ENCODE peak calls at places on chromosomes 4 and X, in nine cellular contexts. C is heart left ventricle, R is AG09319, P is GM12865, A is endothelial cell, S is mesothelial cell of epicardium, V is osteocyte, B is foreskin fibroblast, Y is GM13977. N is an unnamed sample.

GRCh38 chr4:158302076-158302866 is 92.0 kb downstream of the TMEM144 start:
- DNase-seq in C (no peak), R (peak; percentile 64), S (no peak), Y (no peak), A (no peak), P (no peak), V (no peak), B (peak; percentile 78), N (no peak)

GRCh38 chrX:110302975-110303374 is 14.9 kb downstream of the AMMECR1 start:
- DNase-seq in P (no peak), B (no peak), C (no peak), V (no peak), Y (no peak), S (no peak), R (no peak), A (no peak), N (no peak)

GRCh38 chr4:147287588-147287890 is 193.4 kb upstream of the EDNRA start:
- DNase-seq in R (no peak), V (no peak), A (no peak), S (no peak), P (no peak), Y (no peak), B (peak; percentile 45), C (no peak), N (no peak)

GRCh38 chr4:130849985-130850632 is 1754.2 kb downstream of the C4orf33 start:
- DNase-seq in R (no peak), P (no peak), V (no peak), S (no peak), C (no peak), Y (no peak), B (no peak), A (no peak), N (no peak)

GRCh38 chr4:866068-866760 is 40.3 kb upstream of the CPLX1 start:
- DNase-seq in C (no peak), Y (no peak), S (no peak), P (no peak), B (no peak), V (no peak), R (no peak), A (no peak), N (no peak)

GRCh38 chr4:177155454-177155853 is 154.2 kb upstream of the NEIL3 start:
- DNase-seq in B (no peak), S (no peak), R (no peak), C (no peak), P (no peak), A (no peak), Y (no peak), V (no peak), N (no peak)

GRCh38 chrX:150164971-150165605 is 198.0 kb upstream of the MAMLD1 start:
- DNase-seq in C (no peak), B (no peak), P (no peak), R (no peak), V (peak; percentile 63), Y (no peak), A (no peak), S (no peak), N (no peak)

GRCh38 chr4:6773106-6773505 is 9.4 kb upstream of the KIAA0232 start:
- DNase-seq in R (no peak), A (no peak), C (no peak), B (no peak), Y (no peak), S (no peak), V (no peak), P (peak; percentile 50), N (no peak)

GRCh38 chr4:6974138-6974848 is 64.7 kb downstream of the TBC1D14 start:
- DNase-seq in R (peak; percentile 54), C (peak; percentile 83), B (peak; percentile 90), V (peak; percentile 95), P (peak; percentile 81), S (peak; percentile 89), Y (peak; percentile 86), A (peak; percentile 89), N (peak; percentile 74)

GRCh38 chr4:19693949-19694597 is 557.6 kb upstream of the SLIT2 start:
- DNase-seq in R (no peak), V (no peak), S (no peak), Y (no peak), A (peak; percentile 34), P (no peak), C (peak; percentile 21), B (peak; percentile 10), N (no peak)

GRCh38 chrX:49930046-49930445 is 7.7 kb downstream of the CLCN5 start:
- DNase-seq in A (no peak), S (no peak), B (peak; percentile 32), P (no peak), C (no peak), V (no peak), R (no peak), Y (no peak), N (no peak)

GRCh38 chr4:67714955-67715354 is 14.0 kb upstream of the UBA6 start:
- DNase-seq in B (no peak), A (no peak), V (no peak), P (no peak), R (no peak), S (no peak), C (no peak), Y (no peak), N (no peak)
- TF ChIP-seq CTCF in B (no peak), A (no peak), V (no peak), P (no peak), R (no peak), S (no peak), C (no peak), Y (peak; percentile 12), N (no peak)

DNA sequence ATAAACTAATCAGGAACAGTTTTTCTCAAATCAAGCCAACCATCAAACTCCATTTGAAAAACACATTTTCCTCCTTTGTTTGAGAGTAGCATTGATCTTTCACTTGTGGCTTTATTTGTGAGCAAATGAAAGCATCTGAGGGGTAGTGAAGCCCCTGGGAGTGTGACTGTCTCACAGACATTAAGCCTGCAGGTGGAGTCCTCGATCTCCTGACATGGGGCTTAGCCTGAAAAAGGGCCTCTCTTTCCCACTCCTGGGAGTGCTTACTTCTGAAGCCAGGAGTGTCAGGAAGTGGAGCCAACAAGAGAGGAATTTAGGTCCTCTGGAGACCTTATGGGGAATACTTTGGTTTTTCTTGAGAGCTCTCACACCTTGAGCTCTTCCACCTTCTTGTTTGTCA is 158.2 kb upstream of the SFRP2 start:
- DNase-seq in Y (no peak), A (no peak), B (no peak), V (no peak), S (no peak), C (no peak), R (no peak), P (no peak), N (no peak)
- TF ChIP-seq CTCF in Y (no peak), A (no peak), B (no peak), V (no peak), S (no peak), C (no peak), R (no peak), P (no peak), N (no peak)

DNA sequence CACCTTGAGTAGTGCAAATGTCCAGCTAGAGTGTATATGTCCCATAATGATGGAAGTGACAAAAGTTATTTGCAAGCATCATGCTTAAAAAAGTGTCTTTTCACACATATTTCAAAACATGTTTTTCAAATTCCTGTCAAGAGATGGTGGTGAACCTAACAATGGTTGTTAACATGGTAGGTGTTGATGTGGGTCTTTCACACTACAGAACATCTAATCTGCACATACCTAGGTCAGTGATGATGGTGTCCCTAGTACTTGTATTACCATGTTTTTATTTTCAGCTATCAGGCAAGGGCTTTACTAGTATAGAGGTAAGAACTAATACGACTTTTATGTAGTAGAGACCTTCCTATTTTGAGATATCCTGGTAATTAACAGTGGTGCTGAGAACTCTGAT is 3.4 kb upstream of the ATXN3L start:
- DNase-seq in P (no peak), Y (no peak), S (no peak), R (no peak), V (no peak), B (no peak), A (no peak), C (no peak), N (no peak)
- TF ChIP-seq CTCF in P (no peak), Y (no peak), S (no peak), R (no peak), V (no peak), B (no peak), A (no peak), C (no peak), N (no peak)

GRCh38 chrX:37796302-37796701 is 16.4 kb downstream of the CYBB start:
- DNase-seq in P (no peak), V (no peak), S (no peak), R (no peak), C (no peak), B (no peak), A (no peak), Y (no peak), N (no peak)

GRCh38 chrX:37796805-37797204 is 16.9 kb downstream of the CYBB start:
- DNase-seq in R (no peak), V (no peak), P (peak; percentile 46), A (no peak), S (no peak), Y (no peak), B (no peak), C (no peak), N (no peak)

GRCh38 chrX:37802028-37802427 is 22.2 kb downstream of the CYBB start:
- DNase-seq in R (no peak), B (no peak), S (no peak), V (no peak), C (no peak), A (no peak), Y (no peak), P (no peak), N (no peak)

GRCh38 chrX:37803057-37803456 is 23.2 kb downstream of the CYBB start:
- DNase-seq in R (no peak), C (no peak), S (no peak), Y (no peak), P (no peak), V (no peak), A (no peak), B (no peak), N (no peak)

GRCh38 chrX:37800762-37801161 is 20.9 kb downstream of the CYBB start:
- DNase-seq in R (no peak), C (no peak), A (no peak), P (no peak), B (no peak), Y (no peak), V (no peak), S (no peak), N (no peak)
- TF ChIP-seq CTCF in R (no peak), C (no peak), A (no peak), P (no peak), B (no peak), Y (no peak), V (no peak), S (no peak), N (no peak)

DNA sequence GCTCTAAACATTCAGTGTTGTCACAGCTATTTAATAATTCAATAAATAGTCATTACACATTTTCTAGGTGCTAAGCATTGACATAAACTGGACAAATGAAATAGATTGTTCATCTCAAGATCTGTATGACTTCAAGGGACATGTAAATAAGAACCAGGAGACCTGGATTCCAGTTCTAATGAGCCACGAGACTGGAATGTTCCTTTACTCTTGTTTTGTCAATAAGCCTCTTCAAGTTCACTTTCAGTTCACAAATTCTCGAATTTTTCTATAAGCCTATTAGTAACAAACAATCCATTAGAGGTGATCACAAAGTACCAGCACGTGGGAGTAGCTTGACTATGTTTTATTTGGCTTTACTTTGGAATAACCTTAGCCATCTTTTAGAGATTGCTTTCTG is 514.0 kb upstream of the SMIM31 start:
- DNase-seq in B (no peak), Y (no peak), P (no peak), V (no peak), R (no peak), C (no peak), A (no peak), S (no peak), N (no peak)
- TF ChIP-seq CTCF in B (no peak), Y (no peak), P (no peak), V (no peak), R (no peak), C (no peak), A (no peak), S (no peak), N (no peak)

N was measured in GM10248.